ENCODE peak calls at places on chromosomes 12 and 14, in six cellular contexts. One of them, this sample, is unnamed.
A peak's percentile ranks its signal among the peaks of the same experiment; 100 is the strongest.

GRCh38 chr14:101471723-101472517 is 89.4 kb upstream of the DIO3 start:
- DNase-seq in HepG2: no peak
- DNase-seq in GM12891: no peak
- DNase-seq in GM12878: no peak
- DNase-seq in K562: no peak
- DNase-seq in H1: no peak
- DNase-seq in this sample: no peak

GRCh38 chr14:45199246-45199645 is 53.8 kb downstream of the MIS18BP1 start:
- DNase-seq in HepG2: no peak
- DNase-seq in GM12891: no peak
- DNase-seq in GM12878: no peak
- DNase-seq in K562: no peak
- DNase-seq in H1: no peak
- DNase-seq in this sample: no peak

GRCh38 chr12:20492251-20492728 is 124.0 kb downstream of the PDE3A start:
- DNase-seq in HepG2: no peak
- DNase-seq in GM12891: no peak
- DNase-seq in GM12878: peak; percentile 5
- DNase-seq in K562: no peak
- DNase-seq in H1: no peak
- DNase-seq in this sample: no peak

GRCh38 chr12:6340745-6341438 is 984 bp downstream of the TNFRSF1A start:
- DNase-seq in HepG2: no peak
- DNase-seq in GM12891: no peak
- DNase-seq in GM12878: no peak
- DNase-seq in K562: no peak
- DNase-seq in H1: no peak
- DNase-seq in this sample: no peak

GRCh38 chr14:101470266-101470665 is 91.0 kb upstream of the DIO3 start:
- DNase-seq in HepG2: no peak
- DNase-seq in GM12891: no peak
- DNase-seq in GM12878: no peak
- DNase-seq in K562: no peak
- DNase-seq in H1: no peak
- DNase-seq in this sample: no peak

GRCh38 chr14:26863736-26864135 is 265.9 kb upstream of the NOVA1 start:
- DNase-seq in HepG2: no peak
- DNase-seq in GM12891: no peak
- DNase-seq in GM12878: no peak
- DNase-seq in K562: no peak
- DNase-seq in H1: no peak
- DNase-seq in this sample: no peak

GRCh38 chr14:76884853-76885276 is 58.7 kb downstream of the LRRC74A start:
- DNase-seq in HepG2: no peak
- DNase-seq in GM12891: no peak
- DNase-seq in GM12878: no peak
- DNase-seq in K562: no peak
- DNase-seq in H1: no peak
- DNase-seq in this sample: no peak

GRCh38 chr12:89461649-89462612 is 62.7 kb downstream of the GALNT4 start:
- DNase-seq in HepG2: peak; percentile 44
- DNase-seq in GM12891: no peak
- DNase-seq in GM12878: no peak
- DNase-seq in K562: peak; percentile 47
- DNase-seq in H1: no peak
- DNase-seq in this sample: no peak

GRCh38 chr12:39429809-39430208 is 13.1 kb downstream of the KIF21A start:
- DNase-seq in HepG2: no peak
- DNase-seq in GM12891: no peak
- DNase-seq in GM12878: no peak
- DNase-seq in K562: no peak
- DNase-seq in H1: no peak
- DNase-seq in this sample: no peak

GRCh38 chr14:29085546-29085945 is 319.0 kb downstream of the FOXG1 start:
- DNase-seq in HepG2: peak; percentile 39
- DNase-seq in GM12891: no peak
- DNase-seq in GM12878: no peak
- DNase-seq in K562: peak; percentile 1
- DNase-seq in H1: peak; percentile 5
- DNase-seq in this sample: no peak
- TF ChIP-seq TAF1 in HepG2: no peak
- TF ChIP-seq TAF1 in GM12891: no peak
- TF ChIP-seq TAF1 in GM12878: no peak
- TF ChIP-seq TAF1 in K562: no peak
- TF ChIP-seq TAF1 in H1: no peak
- TF ChIP-seq TAF1 in this sample: no peak

GRCh38 chr12:121787063-121787774 is 6.3 kb downstream of the RHOF start:
- DNase-seq in HepG2: no peak
- DNase-seq in GM12891: no peak
- DNase-seq in GM12878: no peak
- DNase-seq in K562: no peak
- DNase-seq in H1: no peak
- DNase-seq in this sample: no peak

GRCh38 chr12:121788176-121788818 is 5.2 kb downstream of the RHOF start:
- DNase-seq in HepG2: no peak
- DNase-seq in GM12891: no peak
- DNase-seq in GM12878: no peak
- DNase-seq in K562: no peak
- DNase-seq in H1: no peak
- DNase-seq in this sample: no peak

GRCh38 chr12:121783771-121784170 is 9.7 kb downstream of the RHOF start:
- DNase-seq in HepG2: no peak
- DNase-seq in GM12891: no peak
- DNase-seq in GM12878: no peak
- DNase-seq in K562: no peak
- DNase-seq in H1: no peak
- DNase-seq in this sample: no peak

GRCh38 chr12:121784460-121784859 is 9.0 kb downstream of the RHOF start:
- DNase-seq in HepG2: no peak
- DNase-seq in GM12891: no peak
- DNase-seq in GM12878: no peak
- DNase-seq in K562: no peak
- DNase-seq in H1: no peak
- DNase-seq in this sample: no peak

DNA sequence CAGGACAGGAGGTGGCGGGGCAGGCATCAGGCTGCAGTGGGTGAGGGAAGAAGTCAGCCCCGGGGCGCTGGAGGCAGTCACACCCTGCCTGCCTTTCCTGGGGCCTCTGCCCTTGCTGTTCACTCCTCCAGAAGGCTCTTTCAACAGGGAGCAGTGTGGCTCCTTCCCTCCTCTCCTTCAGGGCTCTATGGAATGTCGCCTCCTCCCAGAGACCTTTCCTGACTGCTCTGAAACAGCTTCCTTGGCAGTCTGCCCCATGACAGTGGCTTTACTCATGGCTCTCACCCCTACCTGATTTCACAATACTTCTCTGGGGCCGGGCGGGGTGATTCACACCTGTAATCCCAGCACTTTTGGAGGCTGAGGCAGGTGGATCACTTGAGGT is 7.1 kb downstream of the RHOF start:
- DNase-seq in HepG2: peak; percentile 68
- DNase-seq in GM12891: no peak
- DNase-seq in GM12878: no peak
- DNase-seq in K562: no peak
- DNase-seq in H1: no peak
- DNase-seq in this sample: no peak
- TF ChIP-seq POLR2A in HepG2: no peak
- TF ChIP-seq POLR2A in GM12891: no peak
- TF ChIP-seq POLR2A in GM12878: no peak
- TF ChIP-seq POLR2A in K562: no peak
- TF ChIP-seq POLR2A in H1: no peak
- TF ChIP-seq POLR2A in this sample: no peak

GRCh38 chr12:7961395-7962188 is 25.6 kb upstream of the SLC2A3 start:
- DNase-seq in HepG2: no peak
- DNase-seq in GM12891: no peak
- DNase-seq in GM12878: no peak
- DNase-seq in K562: no peak
- DNase-seq in H1: no peak
- DNase-seq in this sample: no peak

GRCh38 chr12:7959278-7960063 is 23.5 kb upstream of the SLC2A3 start:
- DNase-seq in HepG2: peak; percentile 44
- DNase-seq in GM12891: no peak
- DNase-seq in GM12878: peak; percentile 70
- DNase-seq in K562: peak; percentile 68
- DNase-seq in H1: peak; percentile 74
- DNase-seq in this sample: no peak
- TF ChIP-seq POLR2AphosphoS5 in HepG2: no peak
- TF ChIP-seq POLR2AphosphoS5 in GM12891: no peak
- TF ChIP-seq POLR2AphosphoS5 in GM12878: peak; percentile 32
- TF ChIP-seq POLR2AphosphoS5 in K562: no peak
- TF ChIP-seq POLR2AphosphoS5 in H1: peak; percentile 56
- TF ChIP-seq POLR2AphosphoS5 in this sample: no peak

DNA sequence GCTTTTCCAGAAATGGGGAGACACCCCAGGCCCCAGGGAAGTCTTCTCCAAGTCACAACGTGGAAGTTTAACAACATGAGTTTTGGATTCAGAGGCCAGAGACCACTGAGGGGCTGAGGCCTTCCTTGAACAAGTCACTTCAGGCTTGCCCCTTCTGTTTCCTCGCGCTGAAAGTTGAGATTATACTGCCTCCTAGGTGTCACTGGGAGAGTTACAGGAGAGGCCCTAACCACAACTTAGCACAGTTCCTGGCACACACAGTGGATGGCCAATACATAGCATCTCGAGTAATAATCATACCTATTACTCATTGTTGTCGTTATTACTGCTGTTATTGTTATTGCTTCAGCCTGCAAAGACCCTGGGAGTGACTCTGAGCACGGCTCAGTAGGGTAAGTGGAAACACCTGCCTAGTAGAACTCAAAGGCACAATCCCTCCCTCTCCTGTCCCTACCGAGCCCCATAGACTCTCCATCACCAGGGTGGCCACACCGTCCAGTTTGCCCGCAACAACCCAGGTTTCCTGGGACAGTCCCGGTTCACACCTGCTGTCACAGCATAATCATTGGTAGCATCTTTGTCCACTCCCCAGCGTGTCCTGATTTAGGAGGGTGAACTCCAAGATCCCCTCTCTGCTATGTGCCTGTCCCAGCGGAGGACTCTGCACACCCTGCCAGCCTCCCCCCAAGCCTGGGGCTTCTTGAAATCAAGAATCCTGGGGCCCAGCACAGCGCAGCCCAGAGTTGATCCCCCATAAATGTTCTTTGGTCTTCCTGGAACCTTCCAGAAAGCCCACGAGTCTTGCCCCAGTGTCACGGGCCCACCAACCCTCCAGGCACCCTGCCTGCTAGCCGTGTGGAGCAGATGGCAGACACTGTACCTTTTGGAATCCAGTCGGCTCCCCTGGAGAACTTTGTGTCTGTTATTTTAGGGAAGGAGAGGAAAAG is 85.0 kb downstream of the SYNE3 start:
- DNase-seq in HepG2: no peak
- DNase-seq in GM12891: no peak
- DNase-seq in GM12878: no peak
- DNase-seq in K562: peak; percentile 28
- DNase-seq in H1: no peak
- DNase-seq in this sample: no peak
- TF ChIP-seq TAF1 in HepG2: no peak
- TF ChIP-seq TAF1 in GM12891: no peak
- TF ChIP-seq TAF1 in GM12878: no peak
- TF ChIP-seq TAF1 in K562: no peak
- TF ChIP-seq TAF1 in H1: no peak
- TF ChIP-seq TAF1 in this sample: no peak

GRCh38 chr12:121799842-121800693 is 3.7 kb upstream of the SETD1B start:
- DNase-seq in HepG2: peak; percentile 84
- DNase-seq in GM12891: peak; percentile 79
- DNase-seq in GM12878: no peak
- DNase-seq in K562: peak; percentile 94
- DNase-seq in H1: no peak
- DNase-seq in this sample: peak; percentile 78

GRCh38 chr12:121802485-121802842 is 1.3 kb upstream of the SETD1B start:
- DNase-seq in HepG2: no peak
- DNase-seq in GM12891: no peak
- DNase-seq in GM12878: no peak
- DNase-seq in K562: no peak
- DNase-seq in H1: no peak
- DNase-seq in this sample: no peak

GRCh38 chr12:121801601-121802484 is 2.0 kb upstream of the SETD1B start:
- DNase-seq in HepG2: no peak
- DNase-seq in GM12891: no peak
- DNase-seq in GM12878: no peak
- DNase-seq in K562: peak; percentile 59
- DNase-seq in H1: no peak
- DNase-seq in this sample: no peak

GRCh38 chr12:121799175-121799841 is 4.5 kb upstream of the SETD1B start:
- DNase-seq in HepG2: peak; percentile 77
- DNase-seq in GM12891: no peak
- DNase-seq in GM12878: no peak
- DNase-seq in K562: peak; percentile 96
- DNase-seq in H1: no peak
- DNase-seq in this sample: peak; percentile 59

DNA sequence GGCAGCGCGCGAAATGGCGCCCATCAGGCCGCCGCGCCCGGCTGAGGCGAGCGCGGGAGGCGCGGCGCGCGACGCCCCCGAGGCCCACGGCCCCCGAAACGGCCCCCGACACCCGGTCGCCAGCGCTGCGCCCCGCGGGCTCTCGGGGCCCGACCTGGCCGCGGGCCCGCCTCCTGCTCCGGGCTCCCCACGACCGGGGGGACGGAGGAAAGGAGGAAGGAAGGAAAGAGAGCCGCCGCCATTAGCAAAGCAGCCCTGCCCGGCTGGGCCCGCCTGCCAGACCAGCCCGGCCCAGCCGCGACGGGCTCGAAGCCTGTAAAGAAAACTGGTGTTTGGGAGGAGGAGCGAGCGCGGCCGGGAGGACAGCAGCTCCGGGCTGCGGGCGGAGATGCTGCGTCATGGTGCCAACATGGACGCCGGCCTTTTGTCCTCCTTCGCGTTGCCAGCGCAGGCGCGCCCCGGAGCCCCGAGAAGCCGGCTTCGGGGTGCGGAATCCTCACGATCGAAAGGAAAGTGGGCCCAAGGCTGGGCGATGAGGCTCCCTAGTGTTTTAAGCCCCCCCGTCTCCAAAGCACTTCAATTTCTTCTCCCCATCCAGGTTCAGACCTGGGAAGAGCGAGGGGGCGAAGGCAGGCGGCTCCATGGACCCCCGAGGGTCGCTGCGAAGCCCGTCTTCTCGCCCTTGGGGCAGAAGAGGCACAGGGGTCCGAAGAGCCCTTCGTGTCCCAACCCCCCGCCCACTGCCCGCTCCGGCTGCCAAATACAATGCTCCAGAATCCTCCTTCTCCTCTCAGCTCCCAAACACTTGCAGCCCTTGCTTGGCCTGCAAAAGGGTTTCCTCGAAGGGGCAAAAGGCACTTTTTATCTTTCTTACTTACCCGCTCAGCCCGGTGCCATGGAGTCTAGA is 2.9 kb upstream of the SETD1B start:
- DNase-seq in HepG2: no peak
- DNase-seq in GM12891: no peak
- DNase-seq in GM12878: no peak
- DNase-seq in K562: peak; percentile 83
- DNase-seq in H1: no peak
- DNase-seq in this sample: no peak
- TF ChIP-seq POLR2A in HepG2: no peak
- TF ChIP-seq POLR2A in GM12891: peak; percentile 87
- TF ChIP-seq POLR2A in GM12878: peak; percentile 74
- TF ChIP-seq POLR2A in K562: peak; percentile 74
- TF ChIP-seq POLR2A in H1: no peak
- TF ChIP-seq POLR2A in this sample: peak; percentile 80